ENCODE peak calls at places on chromosomes 16 and 17, in five cellular contexts. One of them, this sample, is unnamed.

GRCh38 chr16:89044394-89045180 is 49.1 kb upstream of the ACSF3 start:
- DNase-seq in body of pancreas: no peak
- DNase-seq in uterus: no peak
- DNase-seq in adrenal gland: no peak
- DNase-seq in tibial nerve: no peak
- DNase-seq in this sample: no peak

GRCh38 chr16:81938331-81939163 is 72.7 kb downstream of the SDR42E1 start:
- DNase-seq in body of pancreas: no peak
- DNase-seq in uterus: no peak
- DNase-seq in adrenal gland: no peak
- DNase-seq in tibial nerve: no peak
- DNase-seq in this sample: no peak

GRCh38 chr17:50536683-50537646 is 4.4 kb downstream of the EPN3 start:
- DNase-seq in body of pancreas: no peak
- DNase-seq in uterus: no peak
- DNase-seq in adrenal gland: no peak
- DNase-seq in tibial nerve: no peak
- DNase-seq in this sample: no peak

GRCh38 chr16:48231675-48232214 is 12.4 kb upstream of the LONP2 start:
- DNase-seq in body of pancreas: peak; percentile 29
- DNase-seq in uterus: no peak
- DNase-seq in adrenal gland: peak; percentile 57
- DNase-seq in tibial nerve: no peak
- DNase-seq in this sample: no peak

GRCh38 chr16:86396918-86397317 is 113.4 kb upstream of the FOXF1 start:
- DNase-seq in body of pancreas: no peak
- DNase-seq in uterus: peak; percentile 63
- DNase-seq in adrenal gland: no peak
- DNase-seq in tibial nerve: no peak
- DNase-seq in this sample: no peak

GRCh38 chr16:12901204-12901596 is 198 bp upstream of the SHISA9 start:
- DNase-seq in body of pancreas: no peak
- DNase-seq in uterus: no peak
- DNase-seq in adrenal gland: no peak
- DNase-seq in tibial nerve: no peak
- DNase-seq in this sample: no peak

GRCh38 chr16:24930440-24930839 is 84.7 kb downstream of the SLC5A11 start:
- DNase-seq in body of pancreas: no peak
- DNase-seq in uterus: no peak
- DNase-seq in adrenal gland: no peak
- DNase-seq in tibial nerve: no peak
- DNase-seq in this sample: no peak

GRCh38 chr16:13883881-13884280 is 36.1 kb upstream of the ERCC4 start:
- DNase-seq in body of pancreas: no peak
- DNase-seq in uterus: no peak
- DNase-seq in adrenal gland: no peak
- DNase-seq in tibial nerve: no peak
- DNase-seq in this sample: no peak

GRCh38 chr16:6689643-6690042 is 643.0 kb upstream of the RBFOX1 start:
- DNase-seq in body of pancreas: no peak
- DNase-seq in uterus: no peak
- DNase-seq in adrenal gland: no peak
- DNase-seq in tibial nerve: no peak
- DNase-seq in this sample: no peak

GRCh38 chr16:54327609-54328008 is 41.0 kb upstream of the IRX3 start:
- DNase-seq in body of pancreas: no peak
- DNase-seq in uterus: no peak
- DNase-seq in adrenal gland: no peak
- DNase-seq in tibial nerve: no peak
- DNase-seq in this sample: no peak

GRCh38 chr17:17561408-17562144 is 29.9 kb downstream of the PEMT start:
- DNase-seq in body of pancreas: peak; percentile 79
- DNase-seq in uterus: peak; percentile 50
- DNase-seq in adrenal gland: peak; percentile 44
- DNase-seq in tibial nerve: no peak
- DNase-seq in this sample: peak; percentile 67

GRCh38 chr16:9869776-9870175 is 312.5 kb downstream of the GRIN2A start:
- DNase-seq in body of pancreas: no peak
- DNase-seq in uterus: no peak
- DNase-seq in adrenal gland: peak; percentile 3
- DNase-seq in tibial nerve: no peak
- DNase-seq in this sample: no peak

GRCh38 chr16:67169011-67169451 is 1.3 kb upstream of the NOL3 start:
- DNase-seq in body of pancreas: no peak
- DNase-seq in uterus: no peak
- DNase-seq in adrenal gland: no peak
- DNase-seq in tibial nerve: no peak
- DNase-seq in this sample: no peak

GRCh38 chr16:10181196-10182162 is 749 bp downstream of the GRIN2A start:
- DNase-seq in body of pancreas: peak; percentile 57
- DNase-seq in uterus: peak; percentile 32
- DNase-seq in adrenal gland: peak; percentile 59
- DNase-seq in tibial nerve: peak; percentile 8
- DNase-seq in this sample: no peak

GRCh38 chr17:36546418-36547093 is 1.8 kb downstream of the GGNBP2 start:
- DNase-seq in body of pancreas: no peak
- DNase-seq in uterus: no peak
- DNase-seq in adrenal gland: no peak
- DNase-seq in tibial nerve: no peak
- DNase-seq in this sample: no peak

GRCh38 chr16:82456683-82457082 is 170.1 kb upstream of the CDH13 start:
- DNase-seq in body of pancreas: peak; percentile 54
- DNase-seq in uterus: peak; percentile 18
- DNase-seq in adrenal gland: peak; percentile 56
- DNase-seq in tibial nerve: peak; percentile 27
- DNase-seq in this sample: peak; percentile 15

GRCh38 chr17:65078441-65079160 is 22.1 kb upstream of the GNA13 start:
- DNase-seq in body of pancreas: no peak
- DNase-seq in uterus: no peak
- DNase-seq in adrenal gland: no peak
- DNase-seq in tibial nerve: no peak
- DNase-seq in this sample: no peak

GRCh38 chr17:74599023-74599399 is 6.9 kb upstream of the CD300LD start:
- DNase-seq in body of pancreas: peak; percentile 16
- DNase-seq in uterus: no peak
- DNase-seq in adrenal gland: no peak
- DNase-seq in tibial nerve: no peak
- DNase-seq in this sample: no peak

GRCh38 chr16:3934491-3935185 is 54.1 kb upstream of the CREBBP start:
- DNase-seq in body of pancreas: no peak
- DNase-seq in uterus: no peak
- DNase-seq in adrenal gland: no peak
- DNase-seq in tibial nerve: no peak
- DNase-seq in this sample: no peak

GRCh38 chr16:85334718-85335583 is 222.7 kb upstream of the CIBAR2 start:
- DNase-seq in body of pancreas: peak; percentile 86
- DNase-seq in uterus: no peak
- DNase-seq in adrenal gland: no peak
- DNase-seq in tibial nerve: no peak
- DNase-seq in this sample: no peak

GRCh38 chr17:61209099-61209439 is 190.6 kb upstream of the TBX2 start:
- DNase-seq in body of pancreas: no peak
- DNase-seq in uterus: no peak
- DNase-seq in adrenal gland: no peak
- DNase-seq in tibial nerve: no peak
- DNase-seq in this sample: no peak

GRCh38 chr16:64121473-64121872 is 1000.4 kb downstream of the CDH11 start:
- DNase-seq in body of pancreas: no peak
- DNase-seq in uterus: no peak
- DNase-seq in adrenal gland: no peak
- DNase-seq in tibial nerve: no peak
- DNase-seq in this sample: no peak

GRCh38 chr17:57255182-57255775 is 1.0 kb upstream of the MSI2 start:
- DNase-seq in body of pancreas: no peak
- DNase-seq in uterus: no peak
- DNase-seq in adrenal gland: no peak
- DNase-seq in tibial nerve: no peak
- DNase-seq in this sample: no peak

GRCh38 chr17:59837362-59838195 is 55.2 kb downstream of the TUBD1 start:
- DNase-seq in body of pancreas: peak; percentile 97
- DNase-seq in uterus: peak; percentile 89
- DNase-seq in adrenal gland: peak; percentile 92
- DNase-seq in tibial nerve: peak; percentile 82
- DNase-seq in this sample: peak; percentile 44
- TF ChIP-seq POLR2A in body of pancreas: peak; percentile 100
- TF ChIP-seq POLR2A in uterus: peak; percentile 76
- TF ChIP-seq POLR2A in adrenal gland: peak; percentile 88
- TF ChIP-seq POLR2A in tibial nerve: peak; percentile 64
- TF ChIP-seq POLR2A in this sample: peak; percentile 81

GRCh38 chr17:1488826-1489275 is 3.6 kb downstream of the MYO1C start:
- DNase-seq in body of pancreas: no peak
- DNase-seq in uterus: no peak
- DNase-seq in adrenal gland: no peak
- DNase-seq in tibial nerve: no peak
- DNase-seq in this sample: no peak
- H3K4me3 ChIP-seq in body of pancreas: no peak overlapping the region
- H3K4me3 ChIP-seq in uterus: peak overlapping the region; percentile 47
- H3K4me3 ChIP-seq in adrenal gland: peak overlapping the region; percentile 81
- H3K4me3 ChIP-seq in tibial nerve: peak overlapping the region; percentile 79
- H3K4me3 ChIP-seq in this sample: peak overlapping the region; percentile 72

GRCh38 chr16:68300736-68301459 is 9.8 kb downstream of the SLC7A6OS start:
- DNase-seq in body of pancreas: no peak
- DNase-seq in uterus: no peak
- DNase-seq in adrenal gland: no peak
- DNase-seq in tibial nerve: no peak
- DNase-seq in this sample: no peak

GRCh38 chr16:68297908-68298307 is 12.8 kb downstream of the SLC7A6OS start:
- DNase-seq in body of pancreas: no peak
- DNase-seq in uterus: no peak
- DNase-seq in adrenal gland: peak; percentile 69
- DNase-seq in tibial nerve: no peak
- DNase-seq in this sample: no peak

GRCh38 chr16:68298907-68299515 is 11.7 kb downstream of the SLC7A6OS start:
- DNase-seq in body of pancreas: peak; percentile 23
- DNase-seq in uterus: peak; percentile 31
- DNase-seq in adrenal gland: peak; percentile 91
- DNase-seq in tibial nerve: no peak
- DNase-seq in this sample: peak; percentile 51

GRCh38 chr16:68298312-68298711 is 12.4 kb downstream of the SLC7A6OS start:
- DNase-seq in body of pancreas: no peak
- DNase-seq in uterus: no peak
- DNase-seq in adrenal gland: no peak
- DNase-seq in tibial nerve: no peak
- DNase-seq in this sample: peak; percentile 44

DNA sequence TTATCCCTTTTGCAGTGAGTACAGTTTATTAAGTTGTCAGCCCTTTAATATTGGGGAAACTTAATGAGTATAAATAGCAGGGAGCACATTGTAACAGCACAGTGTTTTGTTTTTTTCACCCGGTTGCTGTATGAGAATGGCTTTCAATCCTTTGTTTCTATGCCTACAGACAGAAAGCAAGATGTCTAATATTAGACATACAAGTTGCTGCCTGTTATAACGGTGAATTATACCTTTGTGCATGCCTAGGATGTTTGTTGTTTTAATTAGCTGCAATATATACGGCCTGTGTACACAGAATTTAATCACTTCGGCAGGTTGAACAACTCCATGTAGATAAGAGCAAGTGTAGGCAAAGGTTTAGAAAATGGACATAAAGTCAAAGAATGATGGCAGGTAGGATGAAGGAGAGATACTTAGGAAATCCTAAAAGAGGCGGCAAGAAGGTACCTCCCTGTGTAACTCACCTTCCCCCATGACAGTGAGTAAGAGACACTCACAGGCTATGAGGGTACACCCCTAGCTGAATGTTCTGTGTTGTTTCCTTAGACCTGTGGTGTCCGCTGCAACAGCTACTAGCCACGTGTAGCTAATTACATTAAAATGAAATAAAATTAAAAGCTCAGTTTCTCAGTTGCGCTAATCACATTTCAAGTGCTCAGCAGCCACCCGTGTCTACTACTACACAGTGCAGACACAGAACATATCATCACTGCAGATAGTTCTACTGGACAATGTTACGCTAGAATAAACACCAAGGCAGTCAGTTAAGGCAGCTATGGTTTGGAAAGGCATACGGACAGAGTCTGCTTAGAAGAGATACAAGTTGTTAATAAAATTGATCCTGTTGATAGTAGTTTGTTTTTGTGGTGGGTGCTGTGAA is 10.9 kb downstream of the SLC7A6OS start:
- DNase-seq in body of pancreas: no peak
- DNase-seq in uterus: no peak
- DNase-seq in adrenal gland: no peak
- DNase-seq in tibial nerve: no peak
- DNase-seq in this sample: no peak
- TF ChIP-seq POLR2A in body of pancreas: no peak
- TF ChIP-seq POLR2A in uterus: no peak
- TF ChIP-seq POLR2A in adrenal gland: no peak
- TF ChIP-seq POLR2A in tibial nerve: no peak
- TF ChIP-seq POLR2A in this sample: no peak

GRCh38 chr17:81808778-81809555 is 5.0 kb downstream of the GCGR start:
- DNase-seq in body of pancreas: no peak
- DNase-seq in uterus: no peak
- DNase-seq in adrenal gland: no peak
- DNase-seq in tibial nerve: no peak
- DNase-seq in this sample: no peak
- H3K4me3 ChIP-seq in body of pancreas: no peak overlapping the region
- H3K4me3 ChIP-seq in uterus: no peak overlapping the region
- H3K4me3 ChIP-seq in adrenal gland: no peak overlapping the region
- H3K4me3 ChIP-seq in tibial nerve: no peak overlapping the region
- H3K4me3 ChIP-seq in this sample: no peak overlapping the region

DNA sequence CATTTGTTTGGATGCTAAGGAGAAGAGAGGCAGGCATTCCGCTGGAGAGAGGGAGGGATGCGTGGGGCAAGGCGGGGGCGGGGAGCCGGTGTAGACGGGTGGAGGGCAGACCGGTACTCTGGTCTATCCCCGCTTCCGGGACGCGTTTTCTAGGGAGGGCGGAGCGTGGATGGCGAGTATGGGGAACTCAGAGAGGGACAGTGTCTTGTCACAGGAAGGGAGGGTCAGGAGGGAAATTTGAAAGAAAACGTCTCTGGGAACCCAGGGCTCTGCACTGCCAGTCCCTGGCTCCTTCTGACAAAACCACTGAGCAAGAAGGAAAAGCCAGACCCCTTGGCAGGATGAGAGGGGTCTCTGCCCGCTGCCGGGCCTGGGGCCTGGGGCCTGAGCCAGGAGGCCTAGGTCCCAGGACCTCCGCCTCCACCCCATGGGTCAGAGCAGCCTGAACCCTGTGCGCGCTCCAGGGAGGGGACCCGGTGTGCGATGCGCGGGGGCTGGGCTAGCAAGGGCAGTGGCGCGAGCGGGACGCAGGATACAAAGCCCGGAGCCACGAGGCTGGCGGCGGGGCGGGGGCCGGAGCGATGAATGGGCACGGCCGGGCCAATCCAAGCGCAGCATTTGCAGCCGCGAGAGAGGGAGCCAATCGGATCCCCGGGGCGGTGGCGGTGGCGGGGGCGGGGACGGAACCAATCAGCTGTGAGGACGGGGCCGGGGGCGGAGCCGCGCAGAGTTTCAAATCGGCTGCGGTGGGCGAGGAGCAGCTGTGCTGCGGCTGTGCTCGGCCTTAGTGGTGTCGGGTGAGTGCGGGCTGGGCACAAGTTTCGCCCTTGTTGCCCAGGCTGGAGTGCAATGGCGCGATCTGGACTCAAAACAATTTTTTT is at the start of gene PIMREG:
- DNase-seq in body of pancreas: peak; percentile 91
- DNase-seq in uterus: peak; percentile 78
- DNase-seq in adrenal gland: peak; percentile 99
- DNase-seq in tibial nerve: peak; percentile 89
- DNase-seq in this sample: peak; percentile 86
- TF ChIP-seq POLR2A in body of pancreas: peak; percentile 11
- TF ChIP-seq POLR2A in uterus: no peak
- TF ChIP-seq POLR2A in adrenal gland: peak; percentile 39
- TF ChIP-seq POLR2A in tibial nerve: peak; percentile 7
- TF ChIP-seq POLR2A in this sample: no peak

This sample was measured in gastrocnemius medialis.